ENCODE peak calls at places on chromosomes 5 and 9, in four cellular contexts. T, Z, W and I are unnamed samples.
A peak's percentile ranks its signal among the peaks of the same experiment; 100 is the strongest.

GRCh38 chr5:83077662-83078261 is 415 bp downstream of the XRCC4 start:
- DNase-seq in T (peak; percentile 10), Z (no peak), W (no peak), I (peak; percentile 58)

GRCh38 chr5:39531299-39531698 is 106.5 kb upstream of the DAB2 start:
- DNase-seq in T (no peak), Z (no peak), W (no peak), I (no peak)

GRCh38 chr5:97980291-97980690 is 793.2 kb upstream of the RGMB start:
- DNase-seq in T (no peak), Z (no peak), W (no peak), I (no peak)

GRCh38 chr5:125006011-125006685 is 259.7 kb upstream of the ZNF608 start:
- DNase-seq in T (peak; percentile 23), Z (no peak), W (no peak), I (no peak)

GRCh38 chr5:124355928-124356327 is 390.5 kb downstream of the ZNF608 start:
- DNase-seq in T (no peak), Z (no peak), W (no peak), I (no peak)

GRCh38 chr9:114236391-114237138 is 81.2 kb downstream of the COL27A1 start:
- DNase-seq in T (no peak), Z (no peak), W (peak; percentile 57), I (no peak)

GRCh38 chr5:52989025-52989780 is at the start of gene ITGA2:
- DNase-seq in T (peak; percentile 48), Z (peak; percentile 75), W (peak; percentile 77), I (peak; percentile 76)

GRCh38 chr5:58491216-58491892 is at the start of gene GAPT:
- DNase-seq in T (no peak), Z (no peak), W (no peak), I (no peak)

GRCh38 chr5:1382248-1382700 is 37.4 kb upstream of the CLPTM1L start:
- DNase-seq in T (no peak), Z (no peak), W (no peak), I (no peak)

GRCh38 chr9:17229945-17230560 is 95.2 kb downstream of the CNTLN start:
- DNase-seq in T (no peak), Z (peak; percentile 3), W (no peak), I (no peak)

GRCh38 chr9:125845271-125845808 is 98.2 kb downstream of the PBX3 start:
- DNase-seq in T (no peak), Z (no peak), W (no peak), I (no peak)

GRCh38 chr9:117092582-117092981 is 322.3 kb downstream of the ASTN2 start:
- DNase-seq in T (no peak), Z (no peak), W (no peak), I (peak; percentile 58)

GRCh38 chr9:89356782-89357181 is 38.5 kb downstream of the SECISBP2 start:
- DNase-seq in T (no peak), Z (no peak), W (no peak), I (no peak)

GRCh38 chr5:10201223-10201868 is 48.3 kb downstream of the ATPSCKMT start:
- DNase-seq in T (no peak), Z (no peak), W (no peak), I (no peak)

GRCh38 chr5:72523960-72524582 is 16.9 kb upstream of the ZNF366 start:
- DNase-seq in T (peak; percentile 61), Z (peak; percentile 79), W (no peak), I (peak; percentile 86)

GRCh38 chr5:37495210-37495609 is 116.1 kb downstream of the WDR70 start:
- DNase-seq in T (no peak), Z (peak; percentile 56), W (no peak), I (peak; percentile 54)

GRCh38 chr9:127541176-127541575 is 70.9 kb upstream of the STXBP1 start:
- DNase-seq in T (no peak), Z (no peak), W (no peak), I (no peak)

GRCh38 chr5:6773342-6774035 is 60.3 kb downstream of the TENT4A start:
- DNase-seq in T (no peak), Z (peak; percentile 76), W (peak; percentile 69), I (peak; percentile 24)

GRCh38 chr5:153784277-153784676 is 254.4 kb downstream of the FAM114A2 start:
- DNase-seq in T (no peak), Z (no peak), W (no peak), I (peak; percentile 59)

GRCh38 chr9:129539446-129539845 is 81.5 kb downstream of the C9orf50 start:
- DNase-seq in T (no peak), Z (no peak), W (no peak), I (no peak)

GRCh38 chr9:89600831-89601230 is 4.0 kb upstream of the GADD45G start:
- DNase-seq in T (no peak), Z (no peak), W (no peak), I (no peak)

GRCh38 chr5:91118802-91119201 is 264.3 kb downstream of the ARRDC3 start:
- DNase-seq in T (no peak), Z (no peak), W (no peak), I (peak; percentile 57)

GRCh38 chr5:76269259-76269958 is 133.7 kb upstream of the IQGAP2 start:
- DNase-seq in T (no peak), Z (no peak), W (no peak), I (no peak)

GRCh38 chr9:69086769-69087168 is 51.2 kb downstream of the FXN start:
- DNase-seq in T (no peak), Z (no peak), W (no peak), I (no peak)

GRCh38 chr5:1336106-1336561 is 8.8 kb downstream of the CLPTM1L start:
- DNase-seq in T (peak; percentile 93), Z (no peak), W (no peak), I (no peak)

GRCh38 chr5:33711094-33711670 is 180.6 kb downstream of the ADAMTS12 start:
- DNase-seq in T (no peak), Z (no peak), W (no peak), I (no peak)

GRCh38 chr5:138212828-138213160 is 329 bp downstream of the CDC23 start:
- DNase-seq in T (peak; percentile 11), Z (no peak), W (no peak), I (peak; percentile 66)

GRCh38 chr9:133956520-133957076 is 35.5 kb downstream of the VAV2 start:
- DNase-seq in T (no peak), Z (no peak), W (peak; percentile 87), I (peak; percentile 49)
- H3F3A ChIP-seq in T (no peaks in the 10 kb centered on the region), Z (no peaks in the 10 kb centered on the region), W (no peaks in the 10 kb centered on the region), I (no peaks in the 10 kb centered on the region)

DNA sequence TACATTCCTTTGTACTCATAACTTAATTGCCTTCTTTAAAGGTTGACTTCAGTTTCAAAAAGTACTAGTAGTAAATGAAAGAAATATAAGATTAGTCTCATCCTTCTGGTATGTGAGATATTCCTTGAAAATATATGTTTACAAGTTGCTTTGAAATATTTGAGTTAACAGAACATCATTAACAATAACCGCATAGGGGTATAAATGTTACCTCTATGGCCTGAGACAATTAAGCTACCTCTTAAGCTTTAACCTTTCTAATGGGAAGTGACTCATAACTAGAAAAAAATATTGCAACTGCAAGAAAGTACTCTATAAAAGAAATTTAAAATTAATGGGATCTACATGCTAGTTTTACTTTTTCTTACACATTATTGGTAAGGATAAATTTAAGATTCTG is 399.0 kb downstream of the CDH10 start:
- DNase-seq in T (no peak), Z (peak; percentile 53), W (no peak), I (no peak)
- H3K9ac ChIP-seq in T (no peak overlapping the region), Z (no peak overlapping the region), W (no peak overlapping the region), I (no peak overlapping the region)

GRCh38 chr9:132582786-132583583 is 579 bp downstream of the BARHL1 start:
- DNase-seq in T (no peak), Z (no peak), W (peak; percentile 54), I (no peak)
- H3K4me2 ChIP-seq in T (no peak overlapping the region), Z (no peak overlapping the region), W (no peak overlapping the region), I (no peak overlapping the region)

DNA sequence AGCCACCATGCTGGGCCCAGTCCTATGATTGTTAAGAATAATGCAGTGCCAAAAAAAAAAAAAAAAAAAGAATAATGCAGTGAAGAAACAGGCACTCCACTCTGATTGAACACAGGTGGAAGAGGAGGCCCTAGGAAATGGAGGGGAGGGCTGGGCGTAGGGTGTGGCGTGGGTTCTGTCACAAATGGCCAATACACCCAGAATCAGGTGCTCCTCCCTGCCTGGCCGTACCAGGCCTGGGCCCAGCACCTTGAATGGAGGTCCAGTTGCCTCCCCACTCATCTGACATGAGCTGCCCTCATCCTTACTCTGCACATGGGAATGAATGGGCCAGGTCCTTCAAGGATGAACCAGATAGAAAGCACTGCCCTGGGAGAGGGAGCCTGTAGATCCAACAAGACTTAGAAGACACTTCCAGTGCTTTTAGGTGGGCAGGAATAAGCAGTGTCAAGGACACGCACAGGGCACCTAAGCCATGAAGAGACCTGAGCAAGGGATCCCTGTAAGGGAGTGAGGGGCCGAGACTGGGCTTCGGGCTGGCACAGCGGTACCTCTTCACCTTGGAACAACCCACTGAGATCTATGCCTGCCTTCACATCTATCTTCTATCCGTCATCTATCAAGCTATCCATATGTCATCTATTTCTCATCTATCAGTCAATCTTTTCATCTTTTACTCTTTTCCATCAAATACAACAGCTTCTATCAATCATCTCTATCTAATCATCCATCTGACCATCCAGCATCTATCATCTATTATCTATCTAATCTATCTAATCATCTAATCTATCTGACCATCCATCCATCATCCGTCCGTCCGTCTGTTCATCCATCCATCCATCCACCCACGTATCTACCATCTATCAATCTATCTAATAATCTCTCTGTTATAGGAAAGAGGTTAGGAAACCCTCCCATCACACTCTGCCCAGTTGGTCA is 15.9 kb downstream of the NINJ1 start:
- DNase-seq in T (no peak), Z (no peak), W (no peak), I (no peak)
- H3F3A ChIP-seq in T (no peaks in the 10 kb centered on the region), Z (no peaks in the 10 kb centered on the region), W (no peaks in the 10 kb centered on the region), I (no peaks in the 10 kb centered on the region)

GRCh38 chr5:171493646-171494393 is 74.4 kb downstream of the FGF18 start:
- DNase-seq in T (no peak), Z (no peak), W (no peak), I (no peak)
- H3K9ac ChIP-seq in T (no peak overlapping the region), Z (no peak overlapping the region), W (peak overlapping the region; percentile 42), I (peak overlapping the region; percentile 26)